ENCODE peak calls at places on chromosomes 2 and 18, in ten cellular contexts. V is fibroblast of the aortic adventitia, X is AG09309, H is cardiac muscle cell, W is MM.1S, I is tibial nerve, D is body of pancreas, B is WTC11, L is AG09319, Y is Peyer's patch. T is an unnamed sample.

GRCh38 chr2:113858764-113859163 is 31.1 kb upstream of the ACTR3 start:
- DNase-seq in W (no peak), V (peak), X (peak), D (no peak), H (no peak), L (no peak), I (no peak), Y (peak), B (no peak), T (no peak)

GRCh38 chr2:97765933-97766332 is 52.6 kb downstream of the ZAP70 start:
- DNase-seq in Y (no peak), B (no peak), V (no peak), X (no peak), D (no peak), L (no peak), W (no peak), I (no peak), H (no peak), T (no peak)

GRCh38 chr2:191171708-191172355 is 21.0 kb upstream of the STAT4 start:
- DNase-seq in V (peak), B (no peak), X (peak), I (no peak), L (peak), Y (no peak), H (no peak), W (no peak), D (no peak), T (no peak)

GRCh38 chr18:78523850-78524249 is 455.8 kb upstream of the SALL3 start:
- DNase-seq in X (no peak), B (no peak), W (no peak), D (no peak), Y (no peak), H (no peak), V (no peak), I (no peak), L (no peak), T (no peak)

GRCh38 chr2:172927381-172928357 is 148.0 kb upstream of the MAP3K20 start:
- DNase-seq in B (no peak), D (peak), L (no peak), W (peak), I (peak), Y (no peak), X (peak), H (no peak), V (peak), T (no peak)

GRCh38 chr2:65722028-65722427 is 289.6 kb upstream of the SPRED2 start:
- DNase-seq in L (no peak), H (peak), W (no peak), D (peak), I (no peak), B (peak), V (no peak), X (no peak), Y (no peak), T (peak)

GRCh38 chr18:48542513-48543181 is 3.8 kb downstream of the CTIF start:
- DNase-seq in X (no peak), I (no peak), V (no peak), D (peak), W (no peak), B (peak), L (no peak), Y (no peak), H (no peak), T (no peak)

GRCh38 chr18:59884331-59884730 is 15.5 kb upstream of the PMAIP1 start:
- DNase-seq in V (no peak), D (no peak), Y (no peak), H (no peak), I (no peak), L (no peak), W (no peak), B (no peak), X (no peak), T (no peak)

GRCh38 chr18:32237024-32237423 is 47.2 kb downstream of the MEP1B start:
- DNase-seq in D (no peak), Y (no peak), X (no peak), L (no peak), V (no peak), W (no peak), H (no peak), B (no peak), I (no peak), T (no peak)

GRCh38 chr2:165691615-165692014 is 102.4 kb downstream of the GALNT3 start:
- DNase-seq in D (no peak), Y (no peak), V (peak), X (peak), B (peak), W (no peak), I (no peak), L (no peak), H (no peak), T (peak)

GRCh38 chr2:224268441-224268840 is 133.5 kb downstream of the FAM124B start:
- DNase-seq in X (no peak), B (no peak), L (peak), Y (no peak), H (no peak), I (no peak), V (peak), W (no peak), D (no peak), T (no peak)

GRCh38 chr2:54725343-54726099 is 2.1 kb downstream of the EML6 start:
- DNase-seq in X (no peak), L (no peak), I (no peak), V (no peak), Y (no peak), D (no peak), B (no peak), W (no peak), H (no peak), T (peak)

GRCh38 chr2:233414777-233415570 is 60.7 kb downstream of the DGKD start:
- DNase-seq in L (no peak), H (no peak), I (no peak), B (no peak), W (no peak), D (peak), Y (peak), V (peak), X (no peak), T (no peak)

GRCh38 chr2:202113571-202114142 is 40.6 kb downstream of the KIAA2012 start:
- DNase-seq in B (no peak), V (no peak), I (no peak), H (no peak), W (no peak), L (peak), D (no peak), Y (no peak), X (peak), T (no peak)

GRCh38 chr18:74040459-74041332 is 106.9 kb downstream of the FBXO15 start:
- DNase-seq in H (peak), Y (peak), L (no peak), I (no peak), X (no peak), W (peak), B (peak), V (no peak), D (peak), T (peak)

GRCh38 chr2:96565111-96565510 is 28.6 kb downstream of the ARID5A start:
- DNase-seq in V (no peak), D (no peak), W (no peak), X (no peak), B (peak), L (no peak), Y (no peak), H (no peak), I (no peak), T (no peak)

GRCh38 chr2:7999683-8000476 is 682.0 kb upstream of the ID2 start:
- DNase-seq in B (no peak), V (no peak), X (no peak), Y (no peak), W (no peak), I (no peak), L (no peak), H (no peak), D (no peak), T (no peak)

GRCh38 chr2:118856978-118857676 is 9.7 kb upstream of the EN1 start:
- DNase-seq in Y (no peak), H (no peak), B (no peak), I (no peak), W (no peak), V (no peak), X (no peak), D (no peak), L (no peak), T (no peak)

GRCh38 chr2:171531836-171532450 is 9.7 kb downstream of the CYBRD1 start:
- DNase-seq in B (no peak), I (no peak), H (no peak), V (peak), X (no peak), Y (no peak), L (peak), W (no peak), D (no peak), T (no peak)

GRCh38 chr2:172698041-172698863 is 37.4 kb upstream of the RAPGEF4 start:
- DNase-seq in L (no peak), X (peak), D (no peak), H (no peak), V (peak), I (no peak), B (no peak), Y (no peak), W (no peak), T (no peak)

GRCh38 chr18:58044370-58045264 is 591 bp downstream of the NEDD4L start:
- DNase-seq in W (peak), Y (peak), L (no peak), B (peak), H (peak), D (peak), X (no peak), I (peak), V (peak), T (peak)

GRCh38 chr2:95010126-95010525 is 15.4 kb upstream of the MAL start:
- DNase-seq in B (no peak), W (no peak), L (no peak), I (no peak), D (no peak), Y (no peak), H (no peak), X (no peak), V (no peak), T (no peak)

GRCh38 chr2:23602113-23602512 is 217.1 kb downstream of the KLHL29 start:
- DNase-seq in X (no peak), H (no peak), D (no peak), B (no peak), W (no peak), Y (no peak), L (peak), V (peak), I (no peak), T (no peak)

GRCh38 chr2:145095641-145096435 is 575.9 kb upstream of the ZEB2 start:
- DNase-seq in H (no peak), L (no peak), B (no peak), W (no peak), D (no peak), I (no peak), V (peak), Y (no peak), X (peak), T (no peak)
- TF ChIP-seq CTCF in H (no peak), L (no peak), B (no peak), W (no peak), D (no peak), I (no peak), V (no peak), Y (no peak), X (no peak), T (no peak)

GRCh38 chr18:69865656-69866241 is 81.9 kb downstream of the CD226 start:
- DNase-seq in D (no peak), Y (no peak), V (peak), L (peak), X (no peak), B (no peak), I (no peak), H (no peak), W (no peak), T (no peak)

GRCh38 chr18:69866250-69866649 is 81.4 kb downstream of the CD226 start:
- DNase-seq in B (no peak), W (no peak), D (no peak), X (no peak), L (no peak), Y (no peak), I (no peak), V (no peak), H (no peak), T (no peak)
- TF ChIP-seq CTCF in B (no peak), W (no peak), D (no peak), X (no peak), L (no peak), Y (no peak), I (no peak), V (no peak), H (no peak), T (no peak)

GRCh38 chr2:70460333-70460732 is 93.3 kb downstream of the TGFA start:
- DNase-seq in L (no peak), I (no peak), Y (no peak), H (no peak), V (no peak), D (no peak), X (no peak), W (no peak), B (peak), T (no peak)

GRCh38 chr2:70450641-70451250 is 102.9 kb downstream of the TGFA start:
- DNase-seq in I (no peak), V (no peak), X (no peak), W (no peak), L (no peak), D (no peak), B (no peak), Y (no peak), H (no peak), T (no peak)

GRCh38 chr2:70458661-70459060 is 95.0 kb downstream of the TGFA start:
- DNase-seq in X (no peak), Y (no peak), V (no peak), D (no peak), H (no peak), I (no peak), L (no peak), B (no peak), W (no peak), T (no peak)

GRCh38 chr2:70456594-70457495 is 96.8 kb downstream of the TGFA start:
- DNase-seq in H (no peak), B (no peak), L (no peak), W (no peak), D (no peak), X (no peak), Y (no peak), I (no peak), V (no peak), T (no peak)

DNA sequence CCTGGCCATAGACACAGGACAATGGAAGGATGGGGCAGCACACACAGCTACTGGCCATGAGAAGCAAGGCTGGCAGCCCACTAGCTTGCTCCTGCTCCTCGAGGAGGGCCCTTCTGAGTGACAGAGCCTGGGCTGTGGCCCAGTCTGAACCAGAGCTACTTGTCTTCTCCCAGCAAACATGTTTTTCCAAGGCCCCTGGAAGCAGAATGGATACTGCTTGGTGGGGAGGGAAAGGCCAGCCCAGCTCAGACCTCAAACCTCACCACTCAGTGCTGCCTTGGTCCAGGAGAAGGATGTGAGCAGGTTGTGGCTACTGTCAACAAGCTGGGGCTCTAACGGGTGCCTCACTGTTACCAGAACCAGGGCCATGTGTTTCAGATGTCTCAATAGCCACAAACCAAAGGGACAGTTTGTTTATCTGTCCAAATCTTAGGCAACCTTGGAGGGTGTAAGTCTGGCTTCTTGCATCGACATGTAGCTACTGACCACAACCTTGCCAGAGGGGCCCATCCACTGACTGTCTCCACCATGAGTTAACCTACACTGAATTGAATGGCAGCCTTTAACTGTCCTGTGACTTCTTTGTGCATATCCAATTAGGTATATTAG is 98.6 kb downstream of the TGFA start:
- DNase-seq in I (no peak), B (no peak), Y (no peak), W (no peak), V (no peak), H (no peak), L (no peak), D (no peak), X (no peak), T (no peak)
- TF ChIP-seq CTCF in I (no peak), B (no peak), Y (no peak), W (no peak), V (no peak), H (no peak), L (no peak), D (no peak), X (no peak), T (no peak)

DNA sequence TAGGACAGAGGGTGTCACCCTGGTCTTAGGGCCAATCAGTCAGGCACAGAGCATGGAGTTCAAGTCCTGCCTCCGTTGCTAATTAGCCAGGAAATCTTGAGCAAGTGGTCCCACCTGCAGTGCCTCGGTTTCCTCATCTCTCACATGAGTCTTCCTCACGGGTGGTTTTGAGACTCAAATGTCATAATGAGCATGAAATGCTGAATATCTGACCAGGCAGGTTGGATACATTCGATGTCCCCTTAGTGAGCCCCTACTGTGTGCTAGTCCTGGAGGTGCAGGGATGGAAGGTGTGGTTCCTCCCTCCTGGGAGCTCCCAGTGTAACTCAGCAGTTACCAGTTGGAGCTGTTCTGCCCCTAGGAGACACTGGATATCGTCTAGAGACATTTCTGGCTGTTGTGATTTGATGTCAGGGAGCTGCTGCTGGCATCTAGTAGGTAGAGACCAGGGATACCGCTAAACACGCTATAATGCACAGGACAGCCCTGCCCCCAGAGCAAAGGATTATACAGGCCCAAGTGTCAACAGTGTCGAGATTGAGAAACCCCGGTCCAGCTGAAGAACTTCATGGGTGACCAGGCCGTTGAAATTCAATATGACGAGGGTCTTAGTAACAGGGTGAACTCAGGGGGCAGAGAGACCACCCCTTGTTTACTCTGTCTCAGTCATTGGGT is 118.5 kb upstream of the TWIST2 start:
- DNase-seq in V (no peak), I (no peak), W (no peak), L (no peak), B (no peak), H (no peak), Y (no peak), X (no peak), D (no peak), T (no peak)
- TF ChIP-seq CTCF in V (no peak), I (no peak), W (no peak), L (no peak), B (no peak), H (no peak), Y (no peak), X (no peak), D (no peak), T (no peak)

GRCh38 chr2:28319118-28320008 is 73.3 kb upstream of the FOSL2 start:
- DNase-seq in Y (no peak), L (no peak), V (no peak), I (no peak), B (no peak), D (no peak), X (no peak), H (no peak), W (no peak), T (no peak)
- TF ChIP-seq CTCF in Y (no peak), L (no peak), V (no peak), I (no peak), B (no peak), D (no peak), X (no peak), H (no peak), W (no peak), T (no peak)

DNA sequence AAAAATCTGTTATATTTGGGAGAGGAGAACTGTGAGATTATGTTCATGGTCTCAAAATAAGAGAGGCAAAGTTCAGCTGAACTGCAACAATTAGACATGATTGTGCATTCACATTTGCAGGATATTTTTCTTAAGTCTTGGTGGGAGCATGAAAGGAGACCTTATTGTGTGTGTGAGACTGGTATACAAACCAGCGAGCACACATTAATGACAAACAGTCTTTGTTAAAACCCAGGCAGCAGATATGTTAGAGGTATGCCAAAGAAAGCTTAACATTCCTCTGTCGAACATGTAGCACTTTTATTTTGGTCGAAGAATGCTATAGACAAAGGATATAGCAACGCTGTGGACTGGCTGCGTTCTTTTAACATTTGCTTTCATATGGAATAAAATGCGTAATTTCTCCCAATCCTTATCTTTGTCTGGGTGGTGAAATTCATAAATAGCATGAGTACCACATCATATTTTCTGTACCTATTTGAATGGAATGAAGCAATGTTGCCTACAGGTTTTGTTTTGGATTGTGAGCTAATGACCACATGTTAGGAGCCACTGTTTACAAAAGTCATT is 88.4 kb downstream of the ICOS start:
- DNase-seq in B (no peak), H (peak), V (no peak), L (no peak), I (no peak), W (no peak), X (no peak), D (no peak), Y (no peak), T (no peak)
- TF ChIP-seq CTCF in B (no peak), H (no peak), V (no peak), L (no peak), I (no peak), W (no peak), X (no peak), D (no peak), Y (no peak), T (no peak)

DNA sequence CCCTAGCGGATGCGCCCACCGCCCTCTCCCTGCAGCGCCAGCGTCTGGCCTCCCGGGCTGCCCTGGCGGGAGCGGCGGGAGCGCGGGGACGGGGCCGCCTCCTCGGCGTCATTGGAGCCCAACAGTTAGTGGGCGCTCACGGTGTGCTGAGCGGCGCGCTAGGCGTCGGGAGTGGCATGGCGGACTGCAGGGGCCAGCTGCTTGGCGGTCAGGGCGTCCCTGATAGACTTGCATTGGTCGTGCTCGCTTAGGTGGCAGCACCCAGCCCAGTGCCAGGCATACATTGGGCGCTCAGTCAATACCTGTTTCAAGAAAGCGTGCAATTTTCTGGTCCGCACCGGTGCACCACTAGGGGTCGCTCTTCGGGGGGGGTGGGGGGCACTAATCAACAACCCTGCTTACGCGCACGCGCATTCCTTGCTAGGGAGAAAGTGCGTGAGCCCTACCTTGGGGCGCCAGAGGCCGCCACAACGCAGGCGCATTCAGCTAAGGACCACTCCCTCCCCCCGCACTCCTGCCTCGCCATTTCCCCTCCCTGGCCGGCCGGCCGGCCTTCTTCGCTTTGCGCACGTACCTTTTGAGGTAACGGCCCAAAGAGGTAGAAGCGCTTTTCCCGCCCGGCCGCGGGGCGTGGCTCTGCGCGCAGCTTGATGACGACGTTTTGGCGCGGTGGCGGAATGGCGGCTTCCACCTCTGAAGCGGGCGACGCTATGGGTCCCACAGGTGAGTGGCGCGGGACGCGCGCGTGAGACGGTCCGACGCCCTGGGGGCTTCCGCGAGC is 411 bp upstream of the MZT2A start:
- DNase-seq in L (peak), H (peak), D (peak), I (peak), B (peak), V (peak), Y (peak), W (peak), X (peak), T (peak)
- TF ChIP-seq CTCF in L (peak), H (peak), D (peak), I (peak), B (peak), V (peak), Y (peak), W (peak), X (peak), T (peak)

T was measured in endothelial cell.